ENCODE peak calls at places on chromosomes 5 and 9, in seven cellular contexts. One of them, this sample, is unnamed.

GRCh38 chr9:127762111-127762676 is 16.3 kb downstream of the SH2D3C start:
- DNase-seq in NCI-H1105: no peak
- DNase-seq in cardiac fibroblast: no peak
- DNase-seq in lung: peak; percentile 64
- DNase-seq in Daoy: no peak
- DNase-seq in non-pigmented ciliary epithelial cell: no peak
- DNase-seq in HepG2: no peak
- DNase-seq in this sample: no peak

GRCh38 chr9:31103836-31104235 is 1280.6 kb upstream of the ACO1 start:
- DNase-seq in NCI-H1105: no peak
- DNase-seq in cardiac fibroblast: peak; percentile 38
- DNase-seq in lung: no peak
- DNase-seq in Daoy: no peak
- DNase-seq in non-pigmented ciliary epithelial cell: peak; percentile 32
- DNase-seq in HepG2: no peak
- DNase-seq in this sample: no peak

GRCh38 chr5:150196986-150197385 is 7.1 kb downstream of the SLC6A7 start:
- DNase-seq in NCI-H1105: no peak
- DNase-seq in cardiac fibroblast: no peak
- DNase-seq in lung: no peak
- DNase-seq in Daoy: no peak
- DNase-seq in non-pigmented ciliary epithelial cell: no peak
- DNase-seq in HepG2: no peak
- DNase-seq in this sample: no peak

GRCh38 chr5:140084466-140084865 is 29.4 kb upstream of the PURA start:
- DNase-seq in NCI-H1105: no peak
- DNase-seq in cardiac fibroblast: no peak
- DNase-seq in lung: no peak
- DNase-seq in Daoy: no peak
- DNase-seq in non-pigmented ciliary epithelial cell: no peak
- DNase-seq in HepG2: no peak
- DNase-seq in this sample: peak; percentile 94

GRCh38 chr9:12771891-12772290 is 2.9 kb upstream of the LURAP1L start:
- DNase-seq in NCI-H1105: no peak
- DNase-seq in cardiac fibroblast: no peak
- DNase-seq in lung: no peak
- DNase-seq in Daoy: peak; percentile 53
- DNase-seq in non-pigmented ciliary epithelial cell: peak; percentile 34
- DNase-seq in HepG2: no peak
- DNase-seq in this sample: no peak

GRCh38 chr5:102754499-102755424 is at the start of gene PAM:
- DNase-seq in NCI-H1105: peak; percentile 18
- DNase-seq in cardiac fibroblast: peak; percentile 74
- DNase-seq in lung: peak; percentile 81
- DNase-seq in Daoy: peak; percentile 86
- DNase-seq in non-pigmented ciliary epithelial cell: no peak
- DNase-seq in HepG2: peak; percentile 36
- DNase-seq in this sample: peak; percentile 59

GRCh38 chr5:55773057-55773456 is 35.2 kb downstream of the DDX4 start:
- DNase-seq in NCI-H1105: no peak
- DNase-seq in cardiac fibroblast: no peak
- DNase-seq in lung: no peak
- DNase-seq in Daoy: no peak
- DNase-seq in non-pigmented ciliary epithelial cell: no peak
- DNase-seq in HepG2: peak; percentile 74
- DNase-seq in this sample: no peak

GRCh38 chr9:81871695-81872094 is 56.5 kb upstream of the SPATA31D4 start:
- DNase-seq in NCI-H1105: no peak
- DNase-seq in cardiac fibroblast: peak; percentile 48
- DNase-seq in lung: no peak
- DNase-seq in Daoy: peak; percentile 58
- DNase-seq in non-pigmented ciliary epithelial cell: peak; percentile 37
- DNase-seq in HepG2: no peak
- DNase-seq in this sample: no peak

GRCh38 chr5:172789687-172790495 is 18.9 kb upstream of the DUSP1 start:
- DNase-seq in NCI-H1105: no peak
- DNase-seq in cardiac fibroblast: peak; percentile 74
- DNase-seq in lung: no peak
- DNase-seq in Daoy: no peak
- DNase-seq in non-pigmented ciliary epithelial cell: no peak
- DNase-seq in HepG2: no peak
- DNase-seq in this sample: no peak

GRCh38 chr9:122219856-122220672 is 8.7 kb downstream of the LHX6 start:
- DNase-seq in NCI-H1105: no peak
- DNase-seq in cardiac fibroblast: peak; percentile 22
- DNase-seq in lung: no peak
- DNase-seq in Daoy: no peak
- DNase-seq in non-pigmented ciliary epithelial cell: no peak
- DNase-seq in HepG2: no peak
- DNase-seq in this sample: no peak

GRCh38 chr5:16179936-16180788 is 571 bp upstream of the MARCHF11 start:
- DNase-seq in NCI-H1105: peak; percentile 7
- DNase-seq in cardiac fibroblast: no peak
- DNase-seq in lung: no peak
- DNase-seq in Daoy: no peak
- DNase-seq in non-pigmented ciliary epithelial cell: no peak
- DNase-seq in HepG2: no peak
- DNase-seq in this sample: no peak

GRCh38 chr9:135176284-135176683 is 88.8 kb downstream of the OLFM1 start:
- DNase-seq in NCI-H1105: no peak
- DNase-seq in cardiac fibroblast: no peak
- DNase-seq in lung: no peak
- DNase-seq in Daoy: no peak
- DNase-seq in non-pigmented ciliary epithelial cell: no peak
- DNase-seq in HepG2: no peak
- DNase-seq in this sample: no peak

GRCh38 chr5:45826055-45826454 is 129.9 kb upstream of the HCN1 start:
- DNase-seq in NCI-H1105: no peak
- DNase-seq in cardiac fibroblast: no peak
- DNase-seq in lung: no peak
- DNase-seq in Daoy: no peak
- DNase-seq in non-pigmented ciliary epithelial cell: no peak
- DNase-seq in HepG2: no peak
- DNase-seq in this sample: no peak

GRCh38 chr5:149039501-149039900 is 23.4 kb downstream of the SH3TC2 start:
- DNase-seq in NCI-H1105: no peak
- DNase-seq in cardiac fibroblast: peak; percentile 48
- DNase-seq in lung: no peak
- DNase-seq in Daoy: no peak
- DNase-seq in non-pigmented ciliary epithelial cell: no peak
- DNase-seq in HepG2: no peak
- DNase-seq in this sample: no peak

This sample was measured in NCI-H526 treated with DMSO at 0.1 percent for 48 hours.